ENCODE peak calls at places on chromosome 21, in four cellular contexts. B is stimulated activated CD4-positive, alpha-beta T cell treated with anti-CD3 and anti-CD28 coated beads, Interleukin-1b, Interleukin-23, amount 100 ng/mL, for 24 hours; W is substantia nigra; L is GM03348. S is an unnamed sample.

GRCh38 chr21:35850029-35850428 is 210.3 kb downstream of the SETD4 start:
- DNase-seq in W (no peak), B (no peak), L (peak; percentile 84), S (no peak)

GRCh38 chr21:42063578-42064521 is 7.3 kb upstream of the UMODL1 start:
- DNase-seq in L (no peak), W (no peak), B (no peak), S (no peak)

GRCh38 chr21:42313501-42313969 is 1.7 kb downstream of the TFF3 start:
- DNase-seq in B (no peak), W (no peak), L (no peak), S (no peak)

GRCh38 chr21:34745557-34746255 is 76.9 kb downstream of the CLIC6 start:
- DNase-seq in W (peak; percentile 35), L (peak; percentile 91), B (peak; percentile 9), S (peak; percentile 16)

GRCh38 chr21:35441868-35442582 is 392.9 kb upstream of the RUNX1 start:
- DNase-seq in L (no peak), W (no peak), B (no peak), S (no peak)

GRCh38 chr21:44295163-44295601 is 4.7 kb upstream of the PFKL start:
- DNase-seq in W (no peak), L (no peak), B (no peak), S (no peak)

GRCh38 chr21:44058652-44058964 is 46.5 kb downstream of the TRAPPC10 start:
- DNase-seq in L (no peak), B (no peak), W (no peak), S (no peak)

GRCh38 chr21:41360072-41360821 is 1.6 kb upstream of the MX2 start:
- DNase-seq in B (no peak), W (no peak), L (peak; percentile 66), S (no peak)

GRCh38 chr21:15722591-15723324 is 7.0 kb upstream of the USP25 start:
- DNase-seq in L (no peak), B (no peak), W (no peak), S (no peak)

GRCh38 chr21:38806153-38806941 is 618 bp downstream of the ETS2 start:
- DNase-seq in W (no peak), B (no peak), L (peak; percentile 54), S (no peak)

GRCh38 chr21:42476493-42477342 is 19.3 kb downstream of the RSPH1 start:
- DNase-seq in W (no peak), B (no peak), L (no peak), S (no peak)

GRCh38 chr21:32226444-32226843 is 52.4 kb downstream of the MIS18A start:
- DNase-seq in L (no peak), W (no peak), B (no peak), S (no peak)

GRCh38 chr21:46368533-46369285 is 44.8 kb downstream of the PCNT start:
- DNase-seq in W (no peak), L (no peak), B (no peak), S (no peak)

GRCh38 chr21:38838598-38839369 is 33.1 kb downstream of the ETS2 start:
- DNase-seq in B (no peak), L (no peak), W (no peak), S (no peak)

GRCh38 chr21:35138665-35139381 is 89.7 kb upstream of the RUNX1 start:
- DNase-seq in W (no peak), L (peak; percentile 27), B (peak; percentile 37), S (no peak)